ENCODE peak calls at places on chromosomes 3 and 15, in five cellular contexts. P, J, A, W and H are unnamed samples.

GRCh38 chr3:186939536-186939935 is 9.2 kb downstream of the ST6GAL1 start:
- DNase-seq in A (no peak), W (no peak), J (no peak), P (no peak), H (no peak)

GRCh38 chr3:45635475-45636256 is 41.1 kb downstream of the LIMD1 start:
- DNase-seq in J (peak), A (no peak), W (no peak), P (peak), H (peak)

GRCh38 chr15:28269097-28269496 is 52.9 kb downstream of the HERC2 start:
- DNase-seq in P (no peak), A (no peak), W (no peak), J (no peak), H (no peak)

GRCh38 chr15:55661431-55661830 is 73.3 kb upstream of the PYGO1 start:
- DNase-seq in A (no peak), W (no peak), J (no peak), P (no peak), H (no peak)

GRCh38 chr3:134366928-134367352 is 7.3 kb downstream of the AMOTL2 start:
- DNase-seq in A (no peak), P (no peak), W (no peak), J (no peak), H (peak)

GRCh38 chr3:37999836-38000235 is 9.2 kb downstream of the VILL start:
- DNase-seq in A (no peak), J (no peak), P (no peak), W (no peak), H (no peak)

GRCh38 chr3:58041182-58041825 is 33.1 kb downstream of the FLNB start:
- DNase-seq in J (no peak), P (no peak), W (no peak), A (no peak), H (no peak)

GRCh38 chr3:169218314-169218983 is 445.1 kb downstream of the MECOM start:
- DNase-seq in A (peak), J (peak), W (peak), P (peak), H (no peak)

GRCh38 chr3:138118863-138119766 is 3.7 kb upstream of the DZIP1L start:
- DNase-seq in P (peak), A (peak), W (peak), J (peak), H (peak)

GRCh38 chr3:185995352-185995751 is 57.5 kb upstream of the TRA2B start:
- DNase-seq in J (peak), P (no peak), W (no peak), A (no peak), H (no peak)

GRCh38 chr3:160331127-160331937 is 67.7 kb downstream of the IFT80 start:
- DNase-seq in A (no peak), J (peak), W (no peak), P (no peak), H (peak)

GRCh38 chr3:8621872-8622271 is 22.7 kb downstream of the SSUH2 start:
- DNase-seq in P (no peak), A (no peak), J (peak), W (no peak), H (peak)

GRCh38 chr15:29675791-29676301 is 146.4 kb downstream of the TJP1 start:
- DNase-seq in P (no peak), J (no peak), A (no peak), W (no peak), H (no peak)